ENCODE peak calls at places on chromosomes 11 and 22, in six cellular contexts. N is stimulated activated CD8-positive, alpha-beta memory T cell treated with anti-CD3 and anti-CD28 coated beads, Interleukin-15, amount 100 ng/mL, for 4 hours; K is GF-D8; X is stimulated activated CD4-positive, alpha-beta T cell treated with anti-CD3 and anti-CD28 coated beads, Interleukin-4, amount 100 ng/mL, for 4 hours; T is anterior cingulate cortex; A is GM04504. V is an unnamed sample.
A peak's percentile ranks its signal among the peaks of the same experiment; 100 is the strongest.

GRCh38 chr11:11464555-11464954 is 111.5 kb upstream of the CSNK2A3 start:
- DNase-seq in N (no peak), K (no peak), X (no peak), T (no peak), A (no peak), V (no peak)

GRCh38 chr11:35133656-35134055 is 5.3 kb upstream of the CD44 start:
- DNase-seq in N (no peak), K (no peak), X (no peak), T (no peak), A (no peak), V (no peak)

GRCh38 chr11:2742611-2743426 is 43.0 kb upstream of the KCNQ1OT1 start:
- DNase-seq in N (no peak), K (no peak), X (no peak), T (no peak), A (no peak), V (no peak)

GRCh38 chr22:40479126-40479800 is 108.9 kb downstream of the SGSM3 start:
- DNase-seq in N (no peak), K (no peak), X (no peak), T (no peak), A (no peak), V (no peak)

GRCh38 chr11:77074626-77075221 is 8.0 kb downstream of the CAPN5 start:
- DNase-seq in N (no peak), K (no peak), X (no peak), T (no peak), A (no peak), V (no peak)

GRCh38 chr22:28973352-28973751 is 88.3 kb downstream of the C22orf31 start:
- DNase-seq in N (no peak), K (no peak), X (no peak), T (no peak), A (no peak), V (no peak)

GRCh38 chr11:128484172-128484571 is 103.2 kb downstream of the ETS1 start:
- DNase-seq in N (no peak), K (no peak), X (no peak), T (no peak), A (no peak), V (no peak)

GRCh38 chr11:40125054-40125453 is 1334.4 kb downstream of the LRRC4C start:
- DNase-seq in N (no peak), K (no peak), X (no peak), T (no peak), A (no peak), V (no peak)

GRCh38 chr11:46247664-46248063 is 29.8 kb upstream of the CREB3L1 start:
- DNase-seq in N (no peak), K (no peak), X (no peak), T (no peak), A (no peak), V (no peak)

GRCh38 chr11:4916581-4916980 is 2.6 kb downstream of the OR51G2 start:
- DNase-seq in N (no peak), K (no peak), X (no peak), T (no peak), A (no peak), V (no peak)

GRCh38 chr11:69300124-69301032 is 6.4 kb downstream of the MYEOV start:
- DNase-seq in N (no peak), K (peak; percentile 3), X (no peak), T (no peak), A (peak; percentile 74), V (no peak)

GRCh38 chr22:23815781-23816551 is 22.8 kb downstream of the DERL3 start:
- DNase-seq in N (no peak), K (no peak), X (no peak), T (no peak), A (no peak), V (no peak)

GRCh38 chr11:43367382-43368178 is 8.9 kb downstream of the TTC17 start:
- DNase-seq in N (no peak), K (no peak), X (no peak), T (no peak), A (no peak), V (no peak)

GRCh38 chr22:25540912-25541660 is 23.4 kb upstream of the GRK3 start:
- DNase-seq in N (no peak), K (no peak), X (no peak), T (no peak), A (no peak), V (no peak)

GRCh38 chr11:34641981-34642380 is 21.1 kb downstream of the EHF start:
- DNase-seq in N (no peak), K (no peak), X (no peak), T (no peak), A (no peak), V (no peak)

GRCh38 chr11:79436911-79437273 is 3.9 kb downstream of the TENM4 start:
- DNase-seq in N (no peak), K (no peak), X (no peak), T (no peak), A (no peak), V (no peak)

GRCh38 chr22:25081409-25081824 is 118.2 kb upstream of the CRYBB3 start:
- DNase-seq in N (no peak), K (no peak), X (peak; percentile 48), T (no peak), A (no peak), V (no peak)

GRCh38 chr11:64436025-64436424 is 77.1 kb downstream of the RPS6KA4 start:
- DNase-seq in N (no peak), K (no peak), X (no peak), T (no peak), A (no peak), V (no peak)

GRCh38 chr11:126765196-126765595 is 235.4 kb downstream of the KIRREL3 start:
- DNase-seq in N (no peak), K (no peak), X (no peak), T (no peak), A (no peak), V (no peak)

GRCh38 chr22:30948930-30949342 is 19.6 kb downstream of the MORC2 start:
- DNase-seq in N (no peak), K (no peak), X (no peak), T (no peak), A (peak; percentile 20), V (no peak)

GRCh38 chr11:116033931-116034553 is 529.8 kb upstream of the CADM1 start:
- DNase-seq in N (no peak), K (no peak), X (no peak), T (no peak), A (no peak), V (no peak)

GRCh38 chr11:94175545-94175944 is 46.9 kb downstream of the PANX1 start:
- DNase-seq in N (no peak), K (no peak), X (no peak), T (no peak), A (peak; percentile 87), V (no peak)

GRCh38 chr11:86575208-86575855 is 97.1 kb downstream of the ME3 start:
- DNase-seq in N (no peak), K (no peak), X (no peak), T (no peak), A (no peak), V (no peak)

GRCh38 chr11:125593113-125593761 is 585 bp downstream of the STT3A start:
- DNase-seq in N (no peak), K (no peak), X (no peak), T (no peak), A (peak; percentile 9), V (no peak)

GRCh38 chr11:72038491-72038890 is 39.8 kb downstream of the IL18BP start:
- DNase-seq in N (no peak), K (no peak), X (no peak), T (no peak), A (peak; percentile 65), V (no peak)

GRCh38 chr11:116925050-116925449 is 87.6 kb upstream of the APOA1 start:
- DNase-seq in N (no peak), K (no peak), X (no peak), T (no peak), A (no peak), V (no peak)

GRCh38 chr11:35784699-35785098 is 122.1 kb downstream of the TRIM44 start:
- DNase-seq in N (no peak), K (no peak), X (no peak), T (no peak), A (no peak), V (no peak)

GRCh38 chr22:29093501-29093921 is 20.7 kb downstream of the KREMEN1 start:
- DNase-seq in N (no peak), K (no peak), X (no peak), T (no peak), A (peak; percentile 70), V (no peak)

GRCh38 chr22:44574057-44574456 is 76.0 kb upstream of the RTL6 start:
- DNase-seq in N (no peak), K (no peak), X (no peak), T (no peak), A (peak; percentile 69), V (no peak)